ENCODE peak calls at places on chromosome 10, in eight cellular contexts. S, G, N, W, U, H, M and X are unnamed samples.

GRCh38 chr10:110568055-110568735 is 700 bp downstream of the SMC3 start:
- DNase-seq in S (peak), G (no peak), N (peak), W (no peak), U (no peak), H (no peak), M (peak), X (no peak)

GRCh38 chr10:85741626-85742300 is 624.8 kb downstream of the GRID1 start:
- DNase-seq in S (no peak), G (no peak), N (no peak), W (peak), U (no peak), H (no peak), M (no peak), X (no peak)

GRCh38 chr10:73414230-73414981 is 548 bp upstream of the ANXA7 start:
- DNase-seq in S (no peak), G (no peak), N (no peak), W (no peak), U (no peak), H (no peak), M (no peak), X (no peak)

GRCh38 chr10:60524541-60524940 is 134.9 kb upstream of the ANK3 start:
- DNase-seq in S (no peak), G (no peak), N (no peak), W (no peak), U (no peak), H (no peak), M (no peak), X (no peak)

GRCh38 chr10:79229830-79230562 is 117.3 kb upstream of the PPIF start:
- DNase-seq in S (no peak), G (no peak), N (no peak), W (no peak), U (peak), H (peak), M (no peak), X (no peak)

GRCh38 chr10:9668411-9668810 is 1349.3 kb upstream of the CELF2 start:
- DNase-seq in S (no peak), G (no peak), N (no peak), W (no peak), U (no peak), H (no peak), M (no peak), X (no peak)

GRCh38 chr10:101736666-101737065 is 39.2 kb downstream of the FGF8 start:
- DNase-seq in S (no peak), G (no peak), N (no peak), W (no peak), U (no peak), H (no peak), M (no peak), X (no peak)

GRCh38 chr10:32338262-32338661 is 8.7 kb downstream of the EPC1 start:
- DNase-seq in S (no peak), G (no peak), N (no peak), W (no peak), U (no peak), H (no peak), M (no peak), X (no peak)

GRCh38 chr10:93436577-93436976 is 45.6 kb downstream of the MYOF start:
- DNase-seq in S (no peak), G (no peak), N (no peak), W (no peak), U (no peak), H (no peak), M (peak), X (no peak)

GRCh38 chr10:110566472-110567200 is 859 bp upstream of the SMC3 start:
- DNase-seq in S (no peak), G (no peak), N (no peak), W (no peak), U (peak), H (no peak), M (no peak), X (no peak)

GRCh38 chr10:93080350-93081046 is 6.8 kb downstream of the CYP26A1 start:
- DNase-seq in S (peak), G (peak), N (peak), W (no peak), U (peak), H (peak), M (no peak), X (no peak)

GRCh38 chr10:18216482-18216881 is 76.3 kb downstream of the CACNB2 start:
- DNase-seq in S (peak), G (no peak), N (no peak), W (no peak), U (peak), H (no peak), M (peak), X (no peak)

GRCh38 chr10:84375011-84375410 is 46.6 kb downstream of the CCSER2 start:
- DNase-seq in S (peak), G (peak), N (peak), W (peak), U (peak), H (no peak), M (peak), X (peak)

GRCh38 chr10:75472685-75473084 is 41.3 kb downstream of the LRMDA start:
- DNase-seq in S (no peak), G (no peak), N (no peak), W (no peak), U (no peak), H (no peak), M (peak), X (no peak)

GRCh38 chr10:26367771-26368170 is 70.4 kb upstream of the APBB1IP start:
- DNase-seq in S (peak), G (no peak), N (peak), W (no peak), U (no peak), H (peak), M (no peak), X (no peak)

GRCh38 chr10:79285315-79286185 is 61.7 kb upstream of the PPIF start:
- DNase-seq in S (no peak), G (no peak), N (no peak), W (peak), U (no peak), H (no peak), M (no peak), X (no peak)

GRCh38 chr10:2949948-2950354 is 117.4 kb upstream of the PFKP start:
- DNase-seq in S (no peak), G (no peak), N (no peak), W (peak), U (no peak), H (no peak), M (no peak), X (no peak)

GRCh38 chr10:102673961-102674511 is 29.8 kb downstream of the TRIM8 start:
- DNase-seq in S (peak), G (no peak), N (peak), W (no peak), U (peak), H (no peak), M (peak), X (no peak)

GRCh38 chr10:126012485-126012884 is 116.1 kb downstream of the FANK1 start:
- DNase-seq in S (no peak), G (no peak), N (no peak), W (no peak), U (no peak), H (no peak), M (peak), X (no peak)

GRCh38 chr10:112332022-112332421 is 41.9 kb upstream of the ACSL5 start:
- DNase-seq in S (no peak), G (peak), N (no peak), W (no peak), U (no peak), H (no peak), M (no peak), X (no peak)

GRCh38 chr10:112330154-112330553 is 43.8 kb upstream of the ACSL5 start:
- DNase-seq in S (no peak), G (no peak), N (no peak), W (no peak), U (no peak), H (no peak), M (no peak), X (no peak)

GRCh38 chr10:112333452-112333851 is 40.5 kb upstream of the ACSL5 start:
- DNase-seq in S (no peak), G (no peak), N (no peak), W (no peak), U (no peak), H (no peak), M (no peak), X (no peak)

GRCh38 chr10:112332509-112333228 is 41.2 kb upstream of the ACSL5 start:
- DNase-seq in S (peak), G (peak), N (no peak), W (no peak), U (no peak), H (no peak), M (no peak), X (no peak)

DNA sequence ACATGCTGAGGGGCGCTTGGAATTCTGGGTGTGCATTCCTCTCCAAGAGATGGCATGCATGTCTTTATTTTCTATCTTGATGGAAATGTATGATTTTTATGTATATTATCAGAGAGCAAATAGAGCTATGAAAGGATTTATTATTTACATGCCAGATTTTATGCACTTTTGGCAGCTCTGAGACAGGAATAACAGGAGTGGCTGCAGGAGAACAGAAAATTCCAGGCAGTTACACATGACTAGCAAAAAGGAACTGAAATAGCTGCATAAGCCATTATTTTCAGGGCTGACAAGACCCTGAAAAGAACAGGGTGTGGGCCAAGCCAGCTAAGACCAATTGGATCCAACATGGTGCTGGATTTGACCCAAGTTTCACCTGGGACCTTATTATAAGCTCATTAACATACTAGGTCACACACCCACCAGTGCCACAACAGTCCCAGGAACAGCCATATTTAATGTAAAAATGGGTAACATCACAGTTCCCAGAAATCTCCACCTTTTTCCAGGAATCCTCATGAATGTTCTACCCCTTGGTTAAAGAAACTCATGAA is 43.2 kb upstream of the ACSL5 start:
- DNase-seq in S (no peak), G (no peak), N (no peak), W (no peak), U (no peak), H (no peak), M (no peak), X (no peak)
- H3K27ac ChIP-seq in S (no peak), G (peak), N (no peak), W (no peak), U (no peak), H (no peak), M (no peak), X (no peak)

GRCh38 chr10:80662429-80663211 is 124.9 kb downstream of the SH2D4B start:
- DNase-seq in S (peak), G (peak), N (peak), W (peak), U (peak), H (peak), M (peak), X (peak)
- TF ChIP-seq POLR2AphosphoS5 in S (no peak), G (peak), N (no peak), W (no peak), U (no peak), H (no peak), M (no peak), X (no peak)

GRCh38 chr10:62817763-62818425 is 1.7 kb upstream of the EGR2 start:
- DNase-seq in S (peak), G (peak), N (peak), W (no peak), U (peak), H (no peak), M (peak), X (no peak)

GRCh38 chr10:62819521-62819920 is 3.4 kb upstream of the EGR2 start:
- DNase-seq in S (no peak), G (no peak), N (no peak), W (no peak), U (no peak), H (no peak), M (no peak), X (no peak)

GRCh38 chr10:62816179-62817119 is at the start of gene EGR2:
- DNase-seq in S (peak), G (peak), N (peak), W (peak), U (peak), H (peak), M (peak), X (peak)

GRCh38 chr10:62817120-62817762 is 1.1 kb upstream of the EGR2 start:
- DNase-seq in S (no peak), G (no peak), N (peak), W (no peak), U (peak), H (peak), M (peak), X (no peak)

GRCh38 chr10:62818426-62819011 is 2.4 kb upstream of the EGR2 start:
- DNase-seq in S (no peak), G (no peak), N (peak), W (no peak), U (peak), H (peak), M (peak), X (no peak)
- H3K9ac ChIP-seq in S (no peak), G (no peak), N (no peak), W (no peak), U (no peak), H (no peak), M (no peak), X (no peak)

GRCh38 chr10:124017729-124018128 is 75.7 kb downstream of the CHST15 start:
- DNase-seq in S (no peak), G (no peak), N (no peak), W (no peak), U (no peak), H (no peak), M (no peak), X (no peak)

GRCh38 chr10:124022066-124022465 is 71.3 kb downstream of the CHST15 start:
- DNase-seq in S (no peak), G (no peak), N (no peak), W (no peak), U (no peak), H (no peak), M (no peak), X (no peak)

GRCh38 chr10:124018886-124019525 is 74.4 kb downstream of the CHST15 start:
- DNase-seq in S (no peak), G (no peak), N (no peak), W (no peak), U (no peak), H (no peak), M (no peak), X (no peak)

GRCh38 chr10:124019886-124020797 is 73.3 kb downstream of the CHST15 start:
- DNase-seq in S (no peak), G (no peak), N (no peak), W (no peak), U (no peak), H (peak), M (no peak), X (no peak)

GRCh38 chr10:124020871-124021823 is 72.3 kb downstream of the CHST15 start:
- DNase-seq in S (no peak), G (no peak), N (no peak), W (no peak), U (no peak), H (no peak), M (no peak), X (no peak)
- H3K27ac ChIP-seq in S (no peak), G (no peak), N (no peak), W (no peak), U (no peak), H (no peak), M (no peak), X (no peak)

GRCh38 chr10:88066876-88067275 is 203.5 kb downstream of the PTEN start:
- DNase-seq in S (no peak), G (no peak), N (no peak), W (no peak), U (no peak), H (no peak), M (no peak), X (no peak)

GRCh38 chr10:88073676-88074075 is 210.3 kb downstream of the PTEN start:
- DNase-seq in S (no peak), G (no peak), N (no peak), W (no peak), U (no peak), H (no peak), M (no peak), X (no peak)

GRCh38 chr10:88071814-88072380 is 208.5 kb downstream of the PTEN start:
- DNase-seq in S (no peak), G (no peak), N (no peak), W (no peak), U (no peak), H (no peak), M (no peak), X (no peak)

GRCh38 chr10:88069338-88069737 is 205.9 kb downstream of the PTEN start:
- DNase-seq in S (no peak), G (no peak), N (no peak), W (no peak), U (no peak), H (no peak), M (no peak), X (no peak)

DNA sequence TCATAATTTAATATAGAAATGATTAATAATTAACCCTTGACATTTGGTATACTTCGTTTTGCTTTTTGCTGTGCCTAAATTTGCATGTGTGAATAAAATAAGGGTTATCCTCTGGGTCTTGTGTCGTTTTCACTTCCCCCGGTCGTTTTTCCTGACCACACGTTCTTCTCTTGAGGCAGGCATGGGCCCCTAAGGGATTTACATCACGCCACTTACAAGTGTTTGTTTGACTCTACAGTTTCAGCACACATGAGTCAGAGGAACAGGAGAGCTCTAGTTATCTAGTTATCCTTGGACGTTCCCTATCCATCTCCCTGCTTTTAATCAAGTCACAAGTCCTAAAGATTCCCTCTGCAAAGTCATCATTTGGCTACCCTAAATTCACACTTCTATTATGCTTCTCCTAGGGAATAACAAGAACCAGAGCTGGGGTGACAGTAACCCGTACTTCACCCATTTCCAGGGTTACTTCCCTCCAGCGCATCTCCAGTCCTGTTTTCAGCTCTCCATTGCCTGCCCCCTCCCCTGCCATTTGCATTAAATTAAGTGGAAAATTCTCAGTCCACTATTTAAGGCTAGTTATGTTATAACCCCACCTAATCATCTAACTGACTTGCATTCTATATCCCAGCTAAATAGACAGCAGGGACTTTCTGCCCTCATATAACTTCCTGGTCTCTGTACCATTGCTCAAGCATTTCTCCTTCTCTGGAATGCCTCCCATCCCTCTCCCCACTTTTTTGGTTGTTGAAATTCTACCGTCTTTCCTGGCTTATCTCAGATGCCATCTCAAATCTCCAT is 206.9 kb downstream of the PTEN start:
- DNase-seq in S (no peak), G (no peak), N (no peak), W (peak), U (no peak), H (no peak), M (no peak), X (no peak)
- TF ChIP-seq POLR2AphosphoS5 in S (no peak), G (no peak), N (no peak), W (no peak), U (no peak), H (no peak), M (no peak), X (no peak)

DNA sequence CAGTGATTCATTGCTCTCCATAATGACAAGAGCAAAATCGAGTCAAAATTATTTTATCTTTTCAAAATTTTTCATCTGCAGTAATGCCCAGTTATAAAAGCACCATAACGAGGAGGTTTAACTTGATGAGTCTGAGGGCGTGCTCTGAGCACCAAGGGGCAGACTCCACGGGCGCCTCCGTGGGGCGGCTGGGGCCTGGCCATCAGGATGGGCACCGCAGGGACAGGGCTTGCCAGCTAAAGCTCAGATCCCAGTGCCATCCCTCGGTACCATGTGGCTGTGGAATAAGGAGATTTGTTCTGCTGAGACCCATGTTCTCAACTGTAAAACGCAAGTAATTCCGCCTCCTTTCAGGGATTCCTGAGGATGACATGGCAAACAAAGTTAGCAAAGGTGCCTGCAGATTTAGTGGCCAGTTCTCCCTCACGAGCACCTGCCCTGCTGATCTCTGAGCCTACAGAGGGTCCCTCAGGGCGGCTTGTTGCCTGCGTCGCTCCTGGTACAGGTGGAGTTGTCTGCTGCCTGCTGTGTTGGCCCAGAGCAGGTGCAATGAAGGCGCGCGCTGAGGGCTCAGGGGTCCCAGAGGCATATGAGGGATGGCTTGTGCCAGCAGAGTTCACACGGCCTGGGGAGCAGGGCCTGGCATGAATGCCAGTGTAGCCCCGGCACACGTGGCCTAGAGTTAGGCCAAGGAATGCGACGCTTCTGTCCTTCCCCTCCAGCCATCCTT is 584.4 kb downstream of the TCERG1L start:
- DNase-seq in S (no peak), G (no peak), N (no peak), W (no peak), U (no peak), H (no peak), M (no peak), X (no peak)
- H3K9ac ChIP-seq in S (no peak), G (no peak), N (no peak), W (no peak), U (no peak), H (no peak), M (no peak), X (no peak)

DNA sequence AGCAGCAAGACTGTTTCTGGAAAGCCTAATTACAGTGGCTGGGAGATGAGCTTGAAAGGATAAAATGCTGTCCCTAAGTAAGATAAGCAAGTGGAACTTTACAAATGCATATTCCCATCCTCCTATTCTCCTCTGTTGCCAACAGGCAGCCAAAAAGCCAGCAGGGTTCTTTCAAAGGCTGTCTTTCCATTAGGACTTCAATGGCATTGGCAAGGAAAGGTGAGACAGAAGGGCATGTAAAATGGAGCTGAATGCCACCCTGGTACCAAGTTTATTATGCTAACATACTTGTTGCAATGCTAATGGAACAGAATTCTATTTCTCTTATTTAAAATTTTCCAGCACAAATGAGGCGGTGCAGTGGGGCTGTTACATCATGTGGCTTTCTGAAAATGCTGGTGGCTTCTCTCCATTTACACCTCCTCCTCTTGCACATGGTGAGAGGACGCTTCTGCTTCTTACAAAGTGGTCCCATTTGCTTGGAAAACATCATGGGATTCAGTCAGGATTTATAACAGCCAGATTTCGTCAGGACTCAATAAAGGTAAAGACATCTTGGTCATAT is 178.3 kb upstream of the PTER start:
- DNase-seq in S (no peak), G (no peak), N (no peak), W (no peak), U (no peak), H (no peak), M (no peak), X (no peak)
- H3K27ac ChIP-seq in S (no peak), G (no peak), N (no peak), W (no peak), U (no peak), H (no peak), M (no peak), X (no peak)